ENCODE peak calls at places on chromosomes 7 and 10, in nine cellular contexts. X, G, P, L, A, I, U, R and N are unnamed samples.
A peak's percentile ranks its signal among the peaks of the same experiment; 100 is the strongest.

GRCh38 chr10:59557052-59557451 is 152.6 kb downstream of the SLC16A9 start:
- DNase-seq in U (no peak), L (no peak), X (no peak), G (no peak), I (no peak), P (no peak), A (no peak), R (no peak), N (no peak)

GRCh38 chr7:25256424-25256823 is 28.1 kb upstream of the NPVF start:
- DNase-seq in A (no peak), U (no peak), R (no peak), X (no peak), G (no peak), I (no peak), P (no peak), L (no peak), N (no peak)

GRCh38 chr10:36779238-36779846 is 346.1 kb upstream of the ANKRD30A start:
- DNase-seq in U (no peak), P (peak; percentile 62), A (peak; percentile 47), I (no peak), X (no peak), G (no peak), R (no peak), L (no peak), N (no peak)

GRCh38 chr10:103983367-103983911 is 16.5 kb downstream of the SLK start:
- DNase-seq in G (no peak), I (no peak), R (no peak), A (no peak), P (no peak), X (no peak), L (no peak), U (no peak), N (no peak)

GRCh38 chr7:120842131-120842621 is 15.8 kb downstream of the TSPAN12 start:
- DNase-seq in L (no peak), A (no peak), G (no peak), R (no peak), U (no peak), X (no peak), I (no peak), P (no peak), N (no peak)

GRCh38 chr10:102435529-102436233 is 3.3 kb upstream of the CUEDC2 start:
- DNase-seq in R (peak; percentile 32), G (no peak), X (no peak), U (no peak), I (no peak), A (no peak), L (no peak), P (no peak), N (no peak)

GRCh38 chr7:66732439-66732838 is 8.1 kb upstream of the RABGEF1 start:
- DNase-seq in L (no peak), A (no peak), I (no peak), U (no peak), P (no peak), R (no peak), X (no peak), G (no peak), N (no peak)

GRCh38 chr10:47257396-47258120 is 42.4 kb upstream of the GDF10 start:
- DNase-seq in P (no peak), R (peak; percentile 9), X (peak; percentile 19), G (peak; percentile 2), L (no peak), A (no peak), I (no peak), U (no peak), N (no peak)

GRCh38 chr7:26321440-26321839 is 29.8 kb downstream of the SNX10 start:
- DNase-seq in U (no peak), G (no peak), L (no peak), I (no peak), X (no peak), P (no peak), A (no peak), R (no peak), N (no peak)

GRCh38 chr7:494261-494687 is 25.4 kb downstream of the PDGFA start:
- DNase-seq in G (no peak), A (peak; percentile 74), I (peak; percentile 8), L (no peak), U (peak; percentile 79), R (no peak), P (no peak), X (peak; percentile 61), N (peak; percentile 76)

GRCh38 chr10:33665512-33665911 is 331.0 kb upstream of the NRP1 start:
- DNase-seq in A (no peak), L (no peak), G (no peak), X (no peak), I (no peak), R (no peak), P (no peak), U (no peak), N (no peak)
- H3K4me1 ChIP-seq in A (peaks cover 15% of the 10 kb centered on the region), L (no peaks in the 10 kb centered on the region), G (no peaks in the 10 kb centered on the region), X (no peaks in the 10 kb centered on the region), I (peaks cover 36% of the 10 kb centered on the region), R (no peaks in the 10 kb centered on the region), P (peaks cover 15% of the 10 kb centered on the region), U (no peaks in the 10 kb centered on the region), N (peaks cover 9% of the 10 kb centered on the region)

GRCh38 chr7:101085000-101085948 is at the start of gene TRIM56:
- DNase-seq in G (peak; percentile 87), R (peak; percentile 78), I (peak; percentile 89), A (peak; percentile 89), X (peak; percentile 94), P (peak; percentile 91), U (peak; percentile 97), L (peak; percentile 68), N (peak; percentile 97)
- H3K4me3 ChIP-seq in G (peak within 1 kb of the TSS; percentile 64), R (peak within 1 kb of the TSS; percentile 95), I (peak within 1 kb of the TSS; percentile 73), A (peak within 1 kb of the TSS; percentile 55), X (peak within 1 kb of the TSS; percentile 73), P (peak within 1 kb of the TSS; percentile 50), U (peak within 1 kb of the TSS; percentile 70), L (peak within 1 kb of the TSS; percentile 85), N (peak within 1 kb of the TSS; percentile 57)

DNA sequence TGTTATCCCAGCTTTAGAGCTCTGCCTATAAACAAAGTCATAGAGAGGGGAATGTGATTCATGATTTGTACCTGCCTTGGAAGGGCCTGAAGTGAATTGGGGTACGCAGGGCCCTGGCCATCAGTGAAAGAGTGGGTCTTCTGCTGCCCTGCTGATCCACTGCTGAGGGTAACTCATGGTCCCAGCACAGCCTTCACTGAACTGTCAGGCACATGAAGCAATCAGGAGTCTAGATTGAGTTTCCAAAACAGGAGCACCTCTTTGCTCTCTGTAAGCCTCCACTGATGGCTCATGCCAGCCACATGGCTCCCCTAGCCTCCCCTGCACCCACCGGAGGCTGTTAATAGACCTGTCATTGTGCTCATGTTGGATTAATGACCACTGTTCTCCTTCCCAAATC is 217.6 kb downstream of the KCNMA1 start:
- DNase-seq in L (no peak), U (no peak), X (no peak), I (no peak), R (no peak), G (no peak), A (no peak), P (no peak), N (no peak)
- H3K4me1 ChIP-seq in L (no peaks in the 10 kb centered on the region), U (peaks cover 60% of the 10 kb centered on the region), X (no peaks in the 10 kb centered on the region), I (no peaks in the 10 kb centered on the region), R (no peaks in the 10 kb centered on the region), G (peaks cover 3% of the 10 kb centered on the region), A (peaks cover 25% of the 10 kb centered on the region), P (peaks cover 8% of the 10 kb centered on the region), N (peaks cover 23% of the 10 kb centered on the region)

GRCh38 chr7:149071182-149071635 is 19.3 kb downstream of the ZNF786 start:
- DNase-seq in A (no peak), R (no peak), X (peak; percentile 36), I (no peak), U (peak; percentile 59), G (no peak), L (no peak), P (no peak), N (no peak)
- H3K4me3 ChIP-seq in A (no peak overlapping the region), R (no peak overlapping the region), X (no peak overlapping the region), I (no peak overlapping the region), U (no peak overlapping the region), G (no peak overlapping the region), L (no peak overlapping the region), P (peak overlapping the region; percentile 54), N (no peak overlapping the region)

GRCh38 chr7:7620644-7621210 is 19.8 kb upstream of the UMAD1 start:
- DNase-seq in L (no peak), A (no peak), G (no peak), P (no peak), R (no peak), I (no peak), U (no peak), X (no peak), N (no peak)

GRCh38 chr7:7614066-7614738 is 26.4 kb upstream of the UMAD1 start:
- DNase-seq in R (no peak), P (no peak), I (no peak), U (no peak), X (no peak), A (no peak), L (no peak), G (no peak), N (no peak)

GRCh38 chr7:7620224-7620623 is 20.3 kb upstream of the UMAD1 start:
- DNase-seq in G (no peak), P (no peak), X (no peak), R (no peak), A (no peak), U (no peak), I (no peak), L (no peak), N (no peak)

GRCh38 chr7:7618410-7618809 is 22.1 kb upstream of the UMAD1 start:
- DNase-seq in U (no peak), X (no peak), A (no peak), P (no peak), L (no peak), I (no peak), G (no peak), R (no peak), N (no peak)

GRCh38 chr7:7617550-7617949 is 23.0 kb upstream of the UMAD1 start:
- DNase-seq in G (no peak), P (no peak), R (no peak), U (no peak), X (no peak), L (no peak), I (no peak), A (no peak), N (no peak)
- H3K4me1 ChIP-seq in G (no peaks in the 10 kb centered on the region), P (peaks cover 4% of the 10 kb centered on the region), R (no peaks in the 10 kb centered on the region), U (no peaks in the 10 kb centered on the region), X (no peaks in the 10 kb centered on the region), L (no peaks in the 10 kb centered on the region), I (no peaks in the 10 kb centered on the region), A (no peaks in the 10 kb centered on the region), N (no peaks in the 10 kb centered on the region)

DNA sequence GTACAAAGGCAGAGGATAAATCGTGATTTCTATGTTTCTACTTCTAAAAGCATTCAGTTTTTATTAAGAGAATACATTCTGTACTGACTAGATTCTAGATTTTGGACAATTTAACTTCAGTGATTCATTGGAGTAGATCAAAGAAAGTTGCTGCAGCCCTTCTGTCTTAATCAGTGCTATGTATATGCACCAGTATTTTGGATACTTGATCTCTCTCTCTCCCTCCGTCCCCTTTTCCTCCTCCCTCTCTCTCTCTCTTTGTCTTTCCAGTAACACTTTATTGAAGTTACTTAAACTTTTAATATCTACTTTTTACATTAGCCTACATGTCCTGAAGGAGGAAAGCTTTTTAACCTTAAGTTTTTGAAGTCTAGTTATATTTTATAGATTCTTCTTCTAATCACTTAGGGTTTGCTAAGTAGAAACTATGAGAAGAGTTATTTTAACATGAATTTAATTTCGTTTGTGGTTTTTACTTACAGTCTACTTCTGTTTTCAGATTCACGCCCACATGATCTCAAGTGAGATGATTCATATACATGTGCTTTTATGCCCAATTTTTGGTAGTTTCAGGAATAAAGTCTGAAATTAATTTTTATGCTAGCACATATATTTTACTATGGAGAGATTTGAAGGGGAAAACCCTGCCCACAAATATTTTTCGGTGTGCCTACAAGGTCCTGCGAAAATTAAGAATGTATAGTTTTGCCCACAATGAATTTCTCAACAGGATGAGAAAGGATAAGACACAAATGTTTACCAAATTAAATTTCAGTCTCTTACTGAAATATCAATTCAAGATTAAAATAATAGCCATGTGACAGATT is 9.1 kb downstream of the MDFIC start:
- DNase-seq in L (no peak), I (no peak), X (no peak), G (no peak), A (no peak), R (no peak), P (no peak), U (no peak), N (no peak)
- H3K4me3 ChIP-seq in L (peak overlapping the region; percentile 47), I (no peak overlapping the region), X (no peak overlapping the region), G (no peak overlapping the region), A (no peak overlapping the region), R (peak overlapping the region; percentile 36), P (no peak overlapping the region), U (no peak overlapping the region), N (no peak overlapping the region)